ENCODE peak calls at places on chromosomes 6 and 20, in ten cellular contexts. L is OCI-LY7; W is CD8-positive, alpha-beta T cell; U is heart left ventricle; A is neural crest cell; N is type B pancreatic cell; H is endothelial cell; K is breast epithelium; P is progenitor cell of endocrine pancreas; I is MM.1S. B is an unnamed sample.

GRCh38 chr6:31079656-31080261 is 32.6 kb downstream of the C6orf15 start:
- DNase-seq in L (peak; percentile 69), W (peak; percentile 68), U (peak; percentile 42), A (peak; percentile 69), N (no peak), H (peak; percentile 65), K (peak; percentile 60), P (peak; percentile 47), I (peak; percentile 70), B (peak; percentile 39)

GRCh38 chr20:56504373-56505005 is 20.1 kb upstream of the FAM209A start:
- DNase-seq in L (no peak), W (peak; percentile 20), U (no peak), A (peak; percentile 6), N (no peak), H (peak; percentile 47), K (no peak), P (no peak), I (no peak), B (no peak)

GRCh38 chr6:97697450-97697849 is 414.4 kb upstream of the MMS22L start:
- DNase-seq in L (no peak), W (no peak), U (no peak), A (no peak), N (no peak), H (no peak), K (no peak), P (no peak), I (no peak), B (no peak)

GRCh38 chr20:35171438-35171752 is 477 bp upstream of the PROCR start:
- DNase-seq in L (no peak), W (no peak), U (no peak), A (no peak), N (no peak), H (no peak), K (no peak), P (no peak), I (no peak), B (no peak)

GRCh38 chr6:162262466-162263196 is 464.9 kb downstream of the PRKN start:
- DNase-seq in L (no peak), W (no peak), U (no peak), A (no peak), N (no peak), H (no peak), K (no peak), P (no peak), I (no peak), B (no peak)

GRCh38 chr20:4876301-4876700 is 125.0 kb downstream of the SLC23A2 start:
- DNase-seq in L (peak; percentile 8), W (no peak), U (no peak), A (no peak), N (no peak), H (no peak), K (no peak), P (no peak), I (no peak), B (no peak)

GRCh38 chr6:12298995-12299394 is 8.8 kb downstream of the EDN1 start:
- DNase-seq in L (no peak), W (no peak), U (no peak), A (no peak), N (no peak), H (no peak), K (no peak), P (no peak), I (no peak), B (no peak)

GRCh38 chr6:1739680-1740079 is 130.0 kb downstream of the FOXC1 start:
- DNase-seq in L (peak; percentile 84), W (no peak), U (no peak), A (no peak), N (no peak), H (no peak), K (no peak), P (no peak), I (peak; percentile 29), B (no peak)

GRCh38 chr6:106973018-106973840 is 1.3 kb downstream of the CD24 start:
- DNase-seq in L (peak; percentile 63), W (no peak), U (peak; percentile 26), A (peak; percentile 30), N (peak; percentile 76), H (peak; percentile 33), K (peak; percentile 57), P (peak; percentile 21), I (no peak), B (no peak)

GRCh38 chr6:135291288-135292116 is 110.4 kb downstream of the MYB start:
- DNase-seq in L (no peak), W (no peak), U (no peak), A (no peak), N (no peak), H (no peak), K (no peak), P (no peak), I (no peak), B (no peak)

GRCh38 chr20:24753136-24753535 is 195.9 kb upstream of the CST7 start:
- DNase-seq in L (no peak), W (no peak), U (no peak), A (no peak), N (peak; percentile 25), H (no peak), K (no peak), P (no peak), I (no peak), B (no peak)

DNA sequence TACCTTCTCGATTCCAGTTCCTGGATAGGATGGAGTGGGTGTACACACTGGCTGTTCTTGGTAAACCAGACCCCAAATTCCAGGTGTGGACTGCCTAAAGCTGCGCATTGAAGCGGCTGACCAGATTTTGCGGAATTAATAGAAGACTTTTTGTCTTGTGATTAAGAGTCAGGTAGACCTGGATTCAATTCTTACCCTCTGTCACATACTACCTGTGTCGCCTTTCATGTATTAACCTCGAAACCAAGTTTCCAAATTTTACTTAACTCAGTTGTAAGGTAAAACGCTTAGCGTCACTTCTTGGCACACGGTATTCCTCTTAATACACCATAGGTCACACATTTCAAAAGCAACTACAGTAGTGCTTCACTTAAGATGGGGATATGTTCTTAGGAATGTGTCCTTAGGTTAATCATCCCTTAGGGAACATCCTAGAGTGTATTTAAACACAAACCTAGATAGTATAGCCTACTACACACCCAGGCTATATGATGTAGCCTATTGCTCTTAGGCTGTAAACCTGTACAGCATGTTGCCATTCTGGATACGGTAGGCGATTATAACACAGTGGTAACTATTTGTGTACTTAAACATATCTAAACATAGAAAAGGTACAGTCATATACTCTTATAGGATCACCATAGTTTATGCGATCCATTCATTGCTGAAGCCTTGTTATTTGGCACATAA is 733 bp upstream of the GOPC start:
- DNase-seq in L (no peak), W (no peak), U (no peak), A (no peak), N (no peak), H (no peak), K (no peak), P (no peak), I (no peak), B (no peak)
- TF ChIP-seq CTCF in L (no peak), W (no peak), U (no peak), A (no peak), N (no peak), H (no peak), K (no peak), P (no peak), I (no peak), B (no peak)

DNA sequence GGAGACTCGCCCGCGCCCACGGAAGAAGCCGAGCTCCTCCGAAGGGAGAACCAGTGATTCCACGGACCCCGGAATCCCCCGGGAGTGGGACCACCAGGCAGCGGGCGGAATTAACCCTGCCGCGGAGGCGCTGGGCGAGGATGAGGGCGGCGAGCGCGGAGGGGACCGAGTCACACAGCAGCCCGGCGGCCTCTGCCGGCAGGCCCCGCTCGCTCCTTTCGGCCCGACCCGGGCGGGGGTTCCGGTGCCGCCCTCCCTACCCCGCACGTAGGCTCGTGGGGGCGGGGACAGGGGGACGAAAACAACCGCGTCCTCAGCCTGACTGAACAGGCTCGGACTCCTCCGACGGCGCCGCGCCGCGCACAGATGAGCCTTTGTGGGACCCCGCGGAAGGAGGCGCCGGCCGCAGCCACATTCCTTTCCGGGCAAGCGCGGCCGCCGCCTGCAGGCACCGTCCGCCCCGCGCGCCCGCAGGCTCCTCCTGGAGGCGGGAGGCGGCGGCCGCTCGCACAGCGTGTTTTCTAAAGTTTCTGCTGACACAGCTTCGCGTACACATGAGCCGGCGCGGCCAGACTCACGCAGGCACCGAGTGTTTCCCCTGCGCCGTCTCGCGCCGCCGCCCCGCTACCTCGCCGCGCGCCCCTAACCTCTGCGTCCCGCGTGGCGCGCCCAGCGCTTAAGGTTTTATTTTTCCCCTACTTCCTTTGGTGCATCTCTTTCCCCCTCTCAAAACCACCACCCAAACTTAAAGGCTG is 244.3 kb downstream of the ARID1B start:
- DNase-seq in L (peak; percentile 93), W (peak; percentile 89), U (peak; percentile 93), A (peak; percentile 75), N (peak; percentile 92), H (peak; percentile 83), K (peak; percentile 89), P (peak; percentile 78), I (peak; percentile 79), B (peak; percentile 90)
- TF ChIP-seq CTCF in L (peak; percentile 38), W (no peak), U (peak; percentile 39), A (peak; percentile 46), N (peak; percentile 63), H (peak; percentile 12), K (peak; percentile 8), P (peak; percentile 54), I (no peak), B (peak; percentile 39)

DNA sequence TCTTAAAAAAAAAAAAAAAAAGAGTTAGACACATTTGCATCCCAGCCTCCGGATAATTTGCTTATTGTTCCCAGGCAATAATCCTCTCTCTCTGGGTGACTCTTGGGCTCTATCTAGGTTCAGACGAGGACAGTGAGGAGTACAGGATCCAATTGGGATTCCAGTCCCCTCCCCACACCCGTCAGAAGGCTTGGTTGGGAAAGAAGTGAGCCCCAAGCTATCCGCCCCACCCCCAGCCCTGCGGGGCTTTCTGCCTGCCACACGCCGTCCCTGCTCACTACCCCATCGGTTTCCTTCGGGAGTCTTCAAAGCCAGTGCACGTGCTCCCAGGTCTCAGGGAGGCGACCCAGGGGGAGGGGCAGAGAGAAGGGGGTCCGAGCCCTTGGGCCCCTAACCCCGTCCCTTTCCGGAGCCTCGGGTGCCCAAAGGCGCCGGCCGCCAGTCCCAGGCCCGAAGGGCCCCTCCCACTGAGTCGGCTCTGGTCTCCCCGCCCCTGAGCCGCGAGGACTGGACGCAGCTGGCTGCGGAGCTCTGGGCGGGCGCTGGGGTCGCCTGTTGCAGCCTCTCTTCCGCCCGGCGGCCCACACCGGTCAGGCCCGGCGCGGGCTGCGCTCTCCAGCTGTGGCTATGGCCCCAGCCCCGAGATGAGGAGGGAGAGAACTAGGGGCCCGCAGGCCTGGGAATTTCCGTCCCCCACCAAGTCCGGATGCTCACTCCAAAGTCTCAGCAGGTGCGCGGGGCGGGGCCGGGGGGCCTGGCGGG is 2.5 kb downstream of the MYMX start:
- DNase-seq in L (peak; percentile 70), W (no peak), U (peak; percentile 94), A (peak; percentile 73), N (peak; percentile 79), H (peak; percentile 88), K (peak; percentile 78), P (peak; percentile 59), I (peak; percentile 84), B (no peak)
- TF ChIP-seq CTCF in L (no peak), W (no peak), U (no peak), A (no peak), N (no peak), H (no peak), K (no peak), P (no peak), I (no peak), B (no peak)

DNA sequence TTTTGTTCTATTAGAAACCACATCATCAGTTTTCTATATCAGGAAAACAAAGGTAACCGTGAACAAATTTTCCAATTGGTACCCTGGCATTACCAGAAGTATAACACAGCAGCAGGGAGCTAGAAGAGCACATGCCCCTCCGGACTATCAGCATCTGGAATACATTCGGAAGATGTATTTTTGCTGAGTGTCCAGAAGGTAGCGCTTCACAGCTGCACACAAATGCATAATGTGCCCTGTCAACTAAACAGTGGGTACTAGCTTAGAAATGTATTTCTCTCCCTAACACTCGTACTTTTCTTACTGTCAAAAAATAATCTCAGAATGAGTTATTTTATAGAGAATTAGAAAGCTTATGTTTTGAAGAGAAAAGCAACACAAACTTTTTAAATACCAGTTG is 77.6 kb downstream of the HUS1B start:
- DNase-seq in L (peak; percentile 13), W (no peak), U (no peak), A (no peak), N (no peak), H (no peak), K (no peak), P (no peak), I (no peak), B (no peak)
- TF ChIP-seq CTCF in L (peak; percentile 67), W (no peak), U (no peak), A (peak; percentile 34), N (peak; percentile 55), H (no peak), K (no peak), P (peak; percentile 24), I (no peak), B (no peak)

B was measured in natural killer cell.